ENCODE peak calls at places on chromosomes 12 and 14, in eight cellular contexts. One of them, this sample, is unnamed.

GRCh38 chr14:52895000-52895399 is 55.9 kb downstream of the FERMT2 start:
- DNase-seq in GM12864: no peak
- DNase-seq in heart right ventricle: no peak
- DNase-seq in astrocyte of the spinal cord: no peak
- DNase-seq in NB4: no peak
- DNase-seq in lung: no peak
- DNase-seq in fibroblast of lung: peak
- DNase-seq in lower leg skin: no peak
- DNase-seq in this sample: peak

GRCh38 chr12:53222170-53223005 is 9.6 kb downstream of the RARG start:
- DNase-seq in GM12864: no peak
- DNase-seq in heart right ventricle: no peak
- DNase-seq in astrocyte of the spinal cord: no peak
- DNase-seq in NB4: no peak
- DNase-seq in lung: no peak
- DNase-seq in fibroblast of lung: no peak
- DNase-seq in lower leg skin: no peak
- DNase-seq in this sample: no peak

GRCh38 chr12:90023207-90023870 is 314.7 kb upstream of the ATP2B1 start:
- DNase-seq in GM12864: no peak
- DNase-seq in heart right ventricle: no peak
- DNase-seq in astrocyte of the spinal cord: no peak
- DNase-seq in NB4: no peak
- DNase-seq in lung: no peak
- DNase-seq in fibroblast of lung: no peak
- DNase-seq in lower leg skin: no peak
- DNase-seq in this sample: no peak

GRCh38 chr14:56660677-56661389 is 81.2 kb downstream of the TMEM260 start:
- DNase-seq in GM12864: no peak
- DNase-seq in heart right ventricle: no peak
- DNase-seq in astrocyte of the spinal cord: no peak
- DNase-seq in NB4: no peak
- DNase-seq in lung: no peak
- DNase-seq in fibroblast of lung: no peak
- DNase-seq in lower leg skin: no peak
- DNase-seq in this sample: no peak

GRCh38 chr12:52182456-52182855 is 9.4 kb downstream of the KRT80 start:
- DNase-seq in GM12864: no peak
- DNase-seq in heart right ventricle: no peak
- DNase-seq in astrocyte of the spinal cord: no peak
- DNase-seq in NB4: no peak
- DNase-seq in lung: no peak
- DNase-seq in fibroblast of lung: no peak
- DNase-seq in lower leg skin: no peak
- DNase-seq in this sample: no peak

GRCh38 chr12:6295187-6295811 is 15.2 kb upstream of the PLEKHG6 start:
- DNase-seq in GM12864: no peak
- DNase-seq in heart right ventricle: no peak
- DNase-seq in astrocyte of the spinal cord: peak
- DNase-seq in NB4: no peak
- DNase-seq in lung: no peak
- DNase-seq in fibroblast of lung: peak
- DNase-seq in lower leg skin: no peak
- DNase-seq in this sample: no peak

GRCh38 chr12:81759215-81759991 is at the start of gene PPFIA2:
- DNase-seq in GM12864: no peak
- DNase-seq in heart right ventricle: peak
- DNase-seq in astrocyte of the spinal cord: peak
- DNase-seq in NB4: no peak
- DNase-seq in lung: no peak
- DNase-seq in fibroblast of lung: peak
- DNase-seq in lower leg skin: no peak
- DNase-seq in this sample: peak

GRCh38 chr12:55908726-55909512 is 18.8 kb downstream of the PYM1 start:
- DNase-seq in GM12864: no peak
- DNase-seq in heart right ventricle: no peak
- DNase-seq in astrocyte of the spinal cord: peak
- DNase-seq in NB4: no peak
- DNase-seq in lung: no peak
- DNase-seq in fibroblast of lung: peak
- DNase-seq in lower leg skin: no peak
- DNase-seq in this sample: no peak

GRCh38 chr12:24795699-24796385 is 153.1 kb downstream of the BCAT1 start:
- DNase-seq in GM12864: no peak
- DNase-seq in heart right ventricle: no peak
- DNase-seq in astrocyte of the spinal cord: no peak
- DNase-seq in NB4: peak
- DNase-seq in lung: no peak
- DNase-seq in fibroblast of lung: no peak
- DNase-seq in lower leg skin: no peak
- DNase-seq in this sample: peak

GRCh38 chr12:96416033-96416790 is 16.0 kb upstream of the CDK17 start:
- DNase-seq in GM12864: no peak
- DNase-seq in heart right ventricle: no peak
- DNase-seq in astrocyte of the spinal cord: peak
- DNase-seq in NB4: peak
- DNase-seq in lung: no peak
- DNase-seq in fibroblast of lung: peak
- DNase-seq in lower leg skin: no peak
- DNase-seq in this sample: no peak

GRCh38 chr12:124352839-124353238 is 57.9 kb downstream of the RFLNA start:
- DNase-seq in GM12864: no peak
- DNase-seq in heart right ventricle: no peak
- DNase-seq in astrocyte of the spinal cord: no peak
- DNase-seq in NB4: no peak
- DNase-seq in lung: peak
- DNase-seq in fibroblast of lung: no peak
- DNase-seq in lower leg skin: no peak
- DNase-seq in this sample: no peak

DNA sequence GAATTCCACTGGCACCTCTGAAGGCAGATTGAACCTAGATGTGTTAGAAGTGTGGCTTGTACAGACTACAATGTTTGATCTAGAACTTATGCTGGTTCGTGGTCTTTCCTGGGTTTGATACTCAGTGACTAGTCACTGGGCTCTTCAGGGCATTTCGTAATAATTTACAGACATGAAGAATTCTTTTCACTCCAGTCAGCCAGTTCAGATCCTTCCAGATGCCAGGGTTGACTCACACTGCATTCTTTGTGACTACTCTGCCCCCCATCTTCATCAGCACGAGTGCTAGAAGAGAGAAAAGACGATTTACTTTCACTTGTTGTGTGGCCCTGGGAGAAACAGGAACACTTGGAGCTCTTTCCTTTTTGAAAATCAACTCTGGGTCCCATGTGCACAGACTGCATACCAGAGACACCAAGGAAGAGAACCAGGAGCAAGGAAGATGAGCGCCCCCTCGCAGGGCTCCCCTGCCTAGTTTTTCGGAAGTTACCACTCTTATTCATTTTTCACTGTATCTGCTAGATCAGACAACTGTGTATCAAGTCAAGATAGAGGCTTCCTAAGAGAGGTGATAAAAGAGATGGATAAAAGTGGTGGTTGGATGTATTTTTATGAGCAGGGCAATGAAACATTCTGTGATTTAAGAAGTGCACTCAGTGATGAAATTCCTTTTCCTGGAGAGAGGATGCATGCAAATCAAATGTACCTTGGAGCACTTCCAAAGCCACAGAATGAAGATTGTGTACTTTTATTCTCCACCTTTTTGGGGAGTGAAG is 33.5 kb upstream of the EVL start:
- DNase-seq in GM12864: no peak
- DNase-seq in heart right ventricle: no peak
- DNase-seq in astrocyte of the spinal cord: peak
- DNase-seq in NB4: peak
- DNase-seq in lung: peak
- DNase-seq in fibroblast of lung: peak
- DNase-seq in lower leg skin: no peak
- DNase-seq in this sample: no peak
- TF ChIP-seq CTCF in GM12864: no peak
- TF ChIP-seq CTCF in heart right ventricle: no peak
- TF ChIP-seq CTCF in astrocyte of the spinal cord: no peak
- TF ChIP-seq CTCF in NB4: peak
- TF ChIP-seq CTCF in lung: no peak
- TF ChIP-seq CTCF in fibroblast of lung: no peak
- TF ChIP-seq CTCF in lower leg skin: no peak
- TF ChIP-seq CTCF in this sample: no peak

GRCh38 chr14:47988175-47988574 is 312.8 kb upstream of the MDGA2 start:
- DNase-seq in GM12864: no peak
- DNase-seq in heart right ventricle: no peak
- DNase-seq in astrocyte of the spinal cord: no peak
- DNase-seq in NB4: no peak
- DNase-seq in lung: no peak
- DNase-seq in fibroblast of lung: no peak
- DNase-seq in lower leg skin: no peak
- DNase-seq in this sample: no peak
- TF ChIP-seq CTCF in GM12864: no peak
- TF ChIP-seq CTCF in heart right ventricle: no peak
- TF ChIP-seq CTCF in astrocyte of the spinal cord: no peak
- TF ChIP-seq CTCF in NB4: no peak
- TF ChIP-seq CTCF in lung: no peak
- TF ChIP-seq CTCF in fibroblast of lung: no peak
- TF ChIP-seq CTCF in lower leg skin: no peak
- TF ChIP-seq CTCF in this sample: no peak

GRCh38 chr12:120368789-120369475 is at the start of gene MSI1:
- DNase-seq in GM12864: no peak
- DNase-seq in heart right ventricle: no peak
- DNase-seq in astrocyte of the spinal cord: no peak
- DNase-seq in NB4: no peak
- DNase-seq in lung: no peak
- DNase-seq in fibroblast of lung: no peak
- DNase-seq in lower leg skin: no peak
- DNase-seq in this sample: no peak

GRCh38 chr12:120367924-120368788 is 808 bp downstream of the MSI1 start:
- DNase-seq in GM12864: no peak
- DNase-seq in heart right ventricle: peak
- DNase-seq in astrocyte of the spinal cord: no peak
- DNase-seq in NB4: peak
- DNase-seq in lung: no peak
- DNase-seq in fibroblast of lung: peak
- DNase-seq in lower leg skin: no peak
- DNase-seq in this sample: no peak

GRCh38 chr12:120366341-120366705 is 2.6 kb downstream of the MSI1 start:
- DNase-seq in GM12864: no peak
- DNase-seq in heart right ventricle: no peak
- DNase-seq in astrocyte of the spinal cord: no peak
- DNase-seq in NB4: no peak
- DNase-seq in lung: no peak
- DNase-seq in fibroblast of lung: no peak
- DNase-seq in lower leg skin: no peak
- DNase-seq in this sample: no peak

GRCh38 chr12:120366884-120367251 is 2.1 kb downstream of the MSI1 start:
- DNase-seq in GM12864: no peak
- DNase-seq in heart right ventricle: no peak
- DNase-seq in astrocyte of the spinal cord: no peak
- DNase-seq in NB4: no peak
- DNase-seq in lung: no peak
- DNase-seq in fibroblast of lung: no peak
- DNase-seq in lower leg skin: no peak
- DNase-seq in this sample: no peak

DNA sequence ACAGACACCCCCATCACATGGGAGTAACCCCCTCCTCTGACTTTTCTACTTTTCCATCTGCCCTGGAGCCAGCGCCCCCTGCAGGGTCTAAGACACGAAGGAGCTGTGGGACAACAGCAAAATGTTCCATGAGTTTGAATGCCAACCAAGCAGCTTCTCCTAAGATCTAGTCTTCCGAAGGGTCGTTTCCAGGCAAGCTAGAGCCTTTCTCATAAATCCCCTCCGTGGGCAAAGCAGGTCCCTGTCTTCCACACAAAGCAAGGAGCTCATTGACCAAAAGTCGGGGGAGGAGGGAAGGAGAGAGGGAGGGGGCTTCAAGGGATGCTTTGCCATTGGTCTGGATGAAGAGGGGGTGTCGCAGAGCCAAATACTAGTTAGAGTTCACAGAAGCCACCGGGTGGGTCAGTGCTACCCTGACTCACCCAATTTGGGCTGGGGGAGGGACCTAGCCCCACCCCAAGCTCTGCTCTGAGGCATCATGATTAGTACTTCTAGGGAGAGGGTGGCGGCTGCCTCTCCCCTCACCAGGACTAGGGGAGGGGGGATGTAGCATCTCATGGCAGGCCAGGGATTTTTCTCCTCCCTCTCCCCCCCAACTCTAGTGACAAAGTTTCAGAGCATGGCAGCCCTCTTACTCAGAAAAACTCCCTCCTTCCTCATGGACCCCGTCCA is 1.6 kb downstream of the MSI1 start:
- DNase-seq in GM12864: no peak
- DNase-seq in heart right ventricle: no peak
- DNase-seq in astrocyte of the spinal cord: no peak
- DNase-seq in NB4: peak
- DNase-seq in lung: no peak
- DNase-seq in fibroblast of lung: peak
- DNase-seq in lower leg skin: no peak
- DNase-seq in this sample: no peak
- TF ChIP-seq CTCF in GM12864: peak
- TF ChIP-seq CTCF in heart right ventricle: peak
- TF ChIP-seq CTCF in astrocyte of the spinal cord: peak
- TF ChIP-seq CTCF in NB4: peak
- TF ChIP-seq CTCF in lung: no peak
- TF ChIP-seq CTCF in fibroblast of lung: peak
- TF ChIP-seq CTCF in lower leg skin: no peak
- TF ChIP-seq CTCF in this sample: peak

GRCh38 chr12:112116232-112117060 is 7.9 kb upstream of the NAA25 start:
- DNase-seq in GM12864: no peak
- DNase-seq in heart right ventricle: peak
- DNase-seq in astrocyte of the spinal cord: peak
- DNase-seq in NB4: peak
- DNase-seq in lung: peak
- DNase-seq in fibroblast of lung: peak
- DNase-seq in lower leg skin: peak
- DNase-seq in this sample: peak

GRCh38 chr12:112115259-112116045 is 6.9 kb upstream of the NAA25 start:
- DNase-seq in GM12864: no peak
- DNase-seq in heart right ventricle: no peak
- DNase-seq in astrocyte of the spinal cord: no peak
- DNase-seq in NB4: no peak
- DNase-seq in lung: no peak
- DNase-seq in fibroblast of lung: no peak
- DNase-seq in lower leg skin: peak
- DNase-seq in this sample: no peak

GRCh38 chr12:112112423-112113132 is 4.0 kb upstream of the NAA25 start:
- DNase-seq in GM12864: no peak
- DNase-seq in heart right ventricle: no peak
- DNase-seq in astrocyte of the spinal cord: no peak
- DNase-seq in NB4: no peak
- DNase-seq in lung: peak
- DNase-seq in fibroblast of lung: no peak
- DNase-seq in lower leg skin: peak
- DNase-seq in this sample: no peak

GRCh38 chr12:112107728-112108447 is 695 bp downstream of the NAA25 start:
- DNase-seq in GM12864: no peak
- DNase-seq in heart right ventricle: peak
- DNase-seq in astrocyte of the spinal cord: no peak
- DNase-seq in NB4: peak
- DNase-seq in lung: peak
- DNase-seq in fibroblast of lung: peak
- DNase-seq in lower leg skin: peak
- DNase-seq in this sample: no peak

DNA sequence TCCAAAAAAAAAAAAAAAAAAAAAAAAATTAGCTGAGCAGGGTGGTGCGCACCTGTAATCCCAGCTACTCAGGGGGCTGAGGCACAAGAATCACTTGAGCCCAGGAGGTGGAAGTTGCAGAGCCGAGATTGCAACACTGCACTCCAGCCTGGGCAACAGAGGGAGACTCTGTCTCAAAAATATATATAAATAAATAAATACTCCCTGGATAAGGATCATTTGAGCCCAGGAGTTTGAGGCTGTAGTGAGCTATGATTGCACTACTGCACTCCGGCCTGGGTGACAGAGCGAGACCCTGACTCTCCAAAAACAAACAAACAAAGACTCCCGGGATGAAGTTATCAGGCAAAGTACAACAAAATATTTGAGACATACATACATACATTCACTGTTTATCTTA is 3.3 kb upstream of the NAA25 start:
- DNase-seq in GM12864: no peak
- DNase-seq in heart right ventricle: no peak
- DNase-seq in astrocyte of the spinal cord: no peak
- DNase-seq in NB4: no peak
- DNase-seq in lung: peak
- DNase-seq in fibroblast of lung: no peak
- DNase-seq in lower leg skin: peak
- DNase-seq in this sample: no peak
- TF ChIP-seq CTCF in GM12864: no peak
- TF ChIP-seq CTCF in heart right ventricle: peak
- TF ChIP-seq CTCF in astrocyte of the spinal cord: no peak
- TF ChIP-seq CTCF in NB4: no peak
- TF ChIP-seq CTCF in lung: no peak
- TF ChIP-seq CTCF in fibroblast of lung: no peak
- TF ChIP-seq CTCF in lower leg skin: no peak
- TF ChIP-seq CTCF in this sample: no peak

This sample was measured in GM13976.